ENCODE peak calls at places on chromosomes 6 and 20, in nine cellular contexts. W, P, Z, V, N, G, F, U and H are unnamed samples.

GRCh38 chr6:163635731-163636344 is 221.3 kb downstream of the QKI start:
- DNase-seq in U (no peak), V (no peak), F (no peak), P (no peak), Z (peak; percentile 46), W (no peak), N (no peak), G (no peak), H (no peak)

GRCh38 chr6:145028144-145028818 is 707.0 kb downstream of the EPM2A start:
- DNase-seq in U (no peak), N (no peak), V (peak; percentile 40), G (no peak), W (peak; percentile 48), F (peak; percentile 71), Z (peak; percentile 60), P (peak; percentile 33), H (peak; percentile 25)

GRCh38 chr20:63435552-63435951 is 36.9 kb downstream of the KCNQ2 start:
- DNase-seq in V (no peak), G (no peak), N (no peak), F (no peak), U (no peak), Z (no peak), W (no peak), P (peak; percentile 3), H (peak; percentile 51)

GRCh38 chr6:11039040-11039439 is 5.1 kb downstream of the ELOVL2 start:
- DNase-seq in N (no peak), Z (no peak), P (no peak), U (no peak), G (no peak), V (no peak), F (no peak), W (no peak), H (no peak)

GRCh38 chr6:43368517-43369160 is 808 bp downstream of the ZNF318 start:
- DNase-seq in W (peak; percentile 22), F (no peak), G (peak; percentile 51), Z (peak; percentile 79), P (peak; percentile 37), V (peak; percentile 51), U (peak; percentile 79), N (peak; percentile 37), H (peak; percentile 62)

GRCh38 chr20:63831696-63832686 is 927 bp upstream of the ZBTB46 start:
- DNase-seq in G (peak; percentile 68), P (no peak), F (peak; percentile 4), N (peak; percentile 51), Z (peak; percentile 75), U (peak; percentile 86), W (no peak), V (no peak), H (peak; percentile 42)

GRCh38 chr20:18979132-18979531 is 165.5 kb downstream of the SCP2D1 start:
- DNase-seq in W (no peak), U (no peak), N (no peak), V (no peak), P (no peak), Z (no peak), G (no peak), F (no peak), H (no peak)

GRCh38 chr20:10716855-10717254 is 43.1 kb upstream of the JAG1 start:
- DNase-seq in U (no peak), V (no peak), Z (no peak), F (no peak), N (no peak), G (no peak), P (peak; percentile 48), W (peak; percentile 40), H (no peak)

GRCh38 chr6:10407018-10407673 is 7.7 kb downstream of the TFAP2A start:
- DNase-seq in G (no peak), W (no peak), F (no peak), P (no peak), Z (peak; percentile 40), V (no peak), N (no peak), U (no peak), H (no peak)

GRCh38 chr20:50333856-50334255 is 143.2 kb downstream of the CEBPB start:
- DNase-seq in P (peak; percentile 92), G (no peak), N (no peak), W (peak; percentile 77), F (no peak), Z (no peak), V (peak; percentile 96), U (peak; percentile 4), H (no peak)

GRCh38 chr6:157221049-157221816 is 102.1 kb downstream of the TMEM242 start:
- DNase-seq in G (peak; percentile 82), V (peak; percentile 89), F (peak; percentile 63), N (peak; percentile 95), P (peak; percentile 63), U (peak; percentile 92), W (peak; percentile 71), Z (peak; percentile 81), H (peak; percentile 82)

GRCh38 chr6:169827372-169827771 is 76.0 kb downstream of the ERMARD start:
- DNase-seq in G (peak; percentile 4), V (no peak), P (no peak), W (no peak), N (no peak), Z (peak; percentile 40), U (no peak), F (no peak), H (no peak)

GRCh38 chr20:58839474-58839874 is 11.2 kb downstream of the GNAS-AS1 start:
- DNase-seq in F (peak; percentile 7), U (no peak), P (peak; percentile 24), V (peak; percentile 44), G (no peak), W (no peak), N (no peak), Z (peak; percentile 74), H (peak; percentile 65)
- TF ChIP-seq CTCF in F (peak; percentile 30), U (peak; percentile 35), P (peak; percentile 31), V (peak; percentile 50), G (no peak), W (peak; percentile 64), N (no peak), Z (peak; percentile 75), H (peak; percentile 10)

GRCh38 chr6:91447530-91447929 is 860.7 kb upstream of the MAP3K7 start:
- DNase-seq in U (no peak), G (no peak), N (no peak), F (no peak), V (no peak), W (no peak), Z (no peak), P (no peak), H (no peak)

GRCh38 chr6:91447086-91447485 is 860.2 kb upstream of the MAP3K7 start:
- DNase-seq in V (no peak), Z (no peak), P (no peak), F (no peak), U (no peak), G (no peak), W (no peak), N (no peak), H (no peak)

GRCh38 chr6:91453479-91453878 is 866.6 kb upstream of the MAP3K7 start:
- DNase-seq in F (no peak), W (no peak), V (no peak), G (no peak), U (no peak), Z (no peak), N (no peak), P (no peak), H (no peak)

DNA sequence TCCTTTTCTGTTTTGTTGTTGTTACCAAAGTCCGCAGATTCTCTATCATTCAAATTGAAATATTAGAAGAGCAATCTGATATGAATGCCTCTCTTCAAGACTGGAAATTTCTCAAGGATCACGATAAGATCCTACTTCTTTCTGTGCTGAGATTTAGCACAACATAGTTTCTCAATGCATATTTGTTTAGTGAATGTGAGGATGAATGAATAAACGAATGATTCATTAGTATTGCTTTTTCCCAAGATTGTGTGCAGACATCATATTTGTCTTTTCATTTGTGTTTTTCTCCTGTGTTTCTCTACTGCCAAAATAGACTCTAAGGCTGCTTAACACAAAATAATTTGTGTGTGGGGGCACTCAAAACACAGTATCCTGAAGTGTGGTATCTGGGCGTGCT is 862.7 kb upstream of the MAP3K7 start:
- DNase-seq in Z (no peak), V (no peak), F (no peak), N (no peak), U (no peak), P (peak; percentile 70), W (no peak), G (no peak), H (no peak)
- H3K27ac ChIP-seq in Z (no peak overlapping the region), V (no peak overlapping the region), F (no peak overlapping the region), N (no peak overlapping the region), U (no peak overlapping the region), P (peak overlapping the region; percentile 89), W (no peak overlapping the region), G (no peak overlapping the region), H (no peak overlapping the region)

GRCh38 chr6:27228963-27229477 is 18.5 kb upstream of the PRSS16 start:
- DNase-seq in P (no peak), Z (no peak), G (no peak), V (no peak), N (no peak), W (no peak), U (no peak), F (no peak), H (no peak)

DNA sequence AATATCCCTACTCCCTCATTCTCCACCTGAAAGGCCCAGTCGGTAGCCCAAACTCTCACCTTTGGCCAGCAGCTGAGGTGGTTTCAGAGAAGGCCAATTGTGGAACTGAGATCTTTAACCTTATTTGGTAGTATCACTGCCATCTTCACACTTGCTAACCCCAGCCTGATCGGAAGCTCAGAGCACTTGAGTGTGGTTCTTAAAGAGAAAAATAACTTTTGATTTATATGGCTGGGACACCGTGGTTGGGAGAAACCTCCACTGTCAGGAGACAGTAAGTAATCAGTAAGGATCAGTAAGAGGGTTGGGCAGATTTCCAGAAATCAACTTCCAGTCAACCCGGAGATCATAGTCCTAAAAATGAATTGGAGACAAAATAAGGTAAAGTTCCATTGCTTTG is 22.8 kb upstream of the PRSS16 start:
- DNase-seq in N (no peak), Z (no peak), G (no peak), U (no peak), P (no peak), W (no peak), F (no peak), V (no peak), H (no peak)
- TF ChIP-seq CTCF in N (no peak), Z (no peak), G (no peak), U (no peak), P (no peak), W (no peak), F (no peak), V (no peak), H (no peak)

GRCh38 chr6:26020291-26020982 is 57.8 kb downstream of the TRIM38 start:
- DNase-seq in W (peak; percentile 83), F (peak; percentile 92), N (peak; percentile 88), P (peak; percentile 95), Z (peak; percentile 72), G (peak; percentile 81), U (peak; percentile 85), V (peak; percentile 97), H (peak; percentile 93)

GRCh38 chr6:26019261-26019845 is 56.8 kb downstream of the TRIM38 start:
- DNase-seq in F (no peak), G (no peak), W (no peak), N (no peak), V (no peak), U (no peak), Z (no peak), P (no peak), H (no peak)

GRCh38 chr6:26020983-26021349 is 58.4 kb downstream of the TRIM38 start:
- DNase-seq in G (peak; percentile 62), P (peak; percentile 74), Z (no peak), U (peak; percentile 69), V (peak; percentile 15), F (peak; percentile 72), W (peak; percentile 68), N (peak; percentile 64), H (peak; percentile 57)

GRCh38 chr6:26016326-26017275 is 54.0 kb downstream of the TRIM38 start:
- DNase-seq in V (no peak), U (peak; percentile 71), P (peak; percentile 34), N (no peak), G (peak; percentile 41), F (no peak), Z (no peak), W (no peak), H (peak; percentile 80)

GRCh38 chr6:26017567-26017966 is 55.0 kb downstream of the TRIM38 start:
- DNase-seq in W (peak; percentile 96), U (peak; percentile 76), G (peak; percentile 83), Z (peak; percentile 72), F (no peak), N (peak; percentile 56), V (peak; percentile 81), P (peak; percentile 95), H (peak; percentile 86)
- H3K27ac ChIP-seq in W (peak overlapping the region; percentile 65), U (peak overlapping the region; percentile 70), G (peak overlapping the region; percentile 86), Z (peak overlapping the region; percentile 68), F (no peak overlapping the region), N (peak overlapping the region; percentile 22), V (peak overlapping the region; percentile 88), P (peak overlapping the region; percentile 78), H (peak overlapping the region; percentile 80)